ENCODE peak calls at places on chromosomes 1 and 21, in eight cellular contexts. E, T, H, D, J, I, W and V are unnamed samples.

GRCh38 chr1:55443175-55443933 is 228.2 kb upstream of the USP24 start:
- DNase-seq in E (peak), T (peak), H (peak), D (peak), J (peak), I (peak), W (peak), V (peak)

GRCh38 chr1:67100833-67101232 is 33.9 kb downstream of the C1orf141 start:
- DNase-seq in E (no peak), T (no peak), H (no peak), D (no peak), J (no peak), I (no peak), W (no peak), V (no peak)

GRCh38 chr1:151472852-151473731 is 13.8 kb upstream of the POGZ start:
- DNase-seq in E (no peak), T (peak), H (peak), D (no peak), J (peak), I (peak), W (peak), V (peak)

GRCh38 chr1:9399510-9400424 is 107.1 kb downstream of the SPSB1 start:
- DNase-seq in E (no peak), T (peak), H (peak), D (peak), J (no peak), I (no peak), W (no peak), V (no peak)

GRCh38 chr1:231421616-231421970 is 494 bp downstream of the EGLN1 start:
- DNase-seq in E (no peak), T (peak), H (peak), D (no peak), J (peak), I (peak), W (peak), V (peak)

GRCh38 chr1:12505639-12506311 is 112.2 kb downstream of the DHRS3 start:
- DNase-seq in E (no peak), T (no peak), H (no peak), D (no peak), J (no peak), I (no peak), W (no peak), V (no peak)

GRCh38 chr1:180092931-180093650 is 61.6 kb upstream of the QSOX1 start:
- DNase-seq in E (no peak), T (no peak), H (no peak), D (no peak), J (no peak), I (no peak), W (no peak), V (no peak)

GRCh38 chr1:40783001-40783905 is at the start of gene KCNQ4:
- DNase-seq in E (no peak), T (peak), H (no peak), D (no peak), J (peak), I (peak), W (no peak), V (no peak)

GRCh38 chr1:198175418-198176170 is 18.8 kb downstream of the NEK7 start:
- DNase-seq in E (no peak), T (no peak), H (peak), D (no peak), J (no peak), I (no peak), W (no peak), V (peak)

GRCh38 chr21:42836767-42837301 is 42.5 kb downstream of the WDR4 start:
- DNase-seq in E (no peak), T (peak), H (no peak), D (peak), J (no peak), I (no peak), W (no peak), V (no peak)

GRCh38 chr1:93798301-93798700 is 80.7 kb downstream of the DNTTIP2 start:
- DNase-seq in E (no peak), T (no peak), H (peak), D (no peak), J (no peak), I (no peak), W (no peak), V (peak)

GRCh38 chr1:171460018-171460585 is 25.2 kb upstream of the PRRC2C start:
- DNase-seq in E (no peak), T (no peak), H (no peak), D (no peak), J (no peak), I (no peak), W (no peak), V (no peak)

GRCh38 chr1:115609021-115609420 is 32.7 kb upstream of the VANGL1 start:
- DNase-seq in E (no peak), T (no peak), H (no peak), D (no peak), J (no peak), I (no peak), W (peak), V (no peak)

GRCh38 chr1:226975909-226976670 is 36.0 kb downstream of the COQ8A start:
- DNase-seq in E (no peak), T (no peak), H (no peak), D (peak), J (no peak), I (no peak), W (no peak), V (no peak)

GRCh38 chr1:212749924-212750535 is 41.5 kb downstream of the NSL1 start:
- DNase-seq in E (no peak), T (no peak), H (peak), D (no peak), J (no peak), I (no peak), W (peak), V (peak)

GRCh38 chr21:15617968-15618367 is 111.8 kb upstream of the USP25 start:
- DNase-seq in E (no peak), T (no peak), H (peak), D (no peak), J (no peak), I (no peak), W (peak), V (peak)

GRCh38 chr1:107124705-107125104 is 16.1 kb upstream of the NTNG1 start:
- DNase-seq in E (no peak), T (no peak), H (no peak), D (no peak), J (no peak), I (no peak), W (no peak), V (no peak)

GRCh38 chr1:39671793-39672550 is at the start of gene NT5C1A:
- DNase-seq in E (no peak), T (peak), H (no peak), D (no peak), J (peak), I (peak), W (no peak), V (no peak)

GRCh38 chr1:152190589-152190988 is 31.6 kb upstream of the RPTN start:
- DNase-seq in E (no peak), T (no peak), H (peak), D (no peak), J (no peak), I (no peak), W (peak), V (peak)

GRCh38 chr1:54885863-54886723 is 902 bp downstream of the DHCR24 start:
- DNase-seq in E (no peak), T (no peak), H (no peak), D (no peak), J (peak), I (peak), W (peak), V (no peak)

GRCh38 chr1:166988976-166989515 is at the start of gene MAEL:
- DNase-seq in E (no peak), T (no peak), H (no peak), D (no peak), J (no peak), I (no peak), W (no peak), V (no peak)

GRCh38 chr1:231636157-231636556 is 9.6 kb downstream of the DISC1 start:
- DNase-seq in E (no peak), T (no peak), H (peak), D (no peak), J (no peak), I (no peak), W (no peak), V (peak)

GRCh38 chr1:3697810-3698209 is 45.5 kb downstream of the TP73 start:
- DNase-seq in E (no peak), T (no peak), H (no peak), D (no peak), J (no peak), I (peak), W (no peak), V (no peak)

GRCh38 chr1:184745929-184746583 is 8.6 kb downstream of the EDEM3 start:
- DNase-seq in E (no peak), T (no peak), H (no peak), D (no peak), J (no peak), I (no peak), W (no peak), V (no peak)

GRCh38 chr21:26506951-26507350 is 66.1 kb downstream of the CYYR1 start:
- DNase-seq in E (no peak), T (no peak), H (peak), D (no peak), J (no peak), I (no peak), W (peak), V (peak)

GRCh38 chr1:112304612-112305011 is 91.4 kb upstream of the CTTNBP2NL start:
- DNase-seq in E (no peak), T (no peak), H (no peak), D (no peak), J (no peak), I (no peak), W (no peak), V (no peak)

GRCh38 chr1:47231314-47232186 is 475 bp downstream of the TAL1 start:
- DNase-seq in E (no peak), T (no peak), H (peak), D (no peak), J (no peak), I (no peak), W (peak), V (peak)

GRCh38 chr21:32844653-32845443 is 73.3 kb upstream of the PAXBP1 start:
- DNase-seq in E (peak), T (no peak), H (peak), D (no peak), J (no peak), I (no peak), W (peak), V (peak)

DNA sequence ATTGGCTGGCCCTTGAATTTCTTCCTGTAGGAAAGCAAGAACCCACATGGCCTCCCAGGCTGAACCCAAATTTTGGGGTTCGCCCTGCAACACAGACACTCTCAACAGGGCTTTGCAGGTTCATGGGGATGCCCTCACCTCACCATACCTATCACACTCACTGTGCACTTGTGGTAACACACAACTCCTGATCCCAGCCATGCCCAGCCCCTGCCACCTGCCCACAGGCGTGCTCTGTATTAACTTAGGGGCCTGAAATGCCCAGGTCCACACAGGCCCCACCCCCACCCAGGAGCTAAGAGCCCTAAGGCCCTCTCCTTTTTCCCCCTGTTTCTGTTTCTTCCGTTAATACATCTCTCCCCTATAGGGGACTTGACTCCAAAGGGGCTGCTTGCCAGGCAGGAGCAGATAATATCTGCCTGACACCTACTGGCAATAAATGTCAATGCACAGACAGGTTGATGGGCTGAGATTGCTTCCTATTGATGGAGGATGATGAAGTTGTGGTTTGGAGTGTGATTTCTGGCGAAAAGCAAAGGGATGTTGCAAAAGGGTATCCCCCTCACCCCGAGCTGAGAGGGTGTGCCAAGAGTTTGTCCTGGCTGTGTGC is 171.5 kb downstream of the AJAP1 start:
- DNase-seq in E (no peak), T (no peak), H (no peak), D (no peak), J (no peak), I (no peak), W (no peak), V (peak)
- TF ChIP-seq CTCF in E (no peak), T (peak), H (no peak), D (no peak), J (no peak), I (no peak), W (peak), V (peak)

GRCh38 chr1:193549067-193549466 is 362.7 kb upstream of the B3GALT2 start:
- DNase-seq in E (no peak), T (no peak), H (no peak), D (no peak), J (no peak), I (no peak), W (no peak), V (no peak)
- H3K4me3 ChIP-seq in E (no peak), T (no peak), H (no peak), D (no peak), J (no peak), I (no peak), W (no peak), V (no peak)

GRCh38 chr1:118247593-118247992 is 62.6 kb upstream of the SPAG17 start:
- DNase-seq in E (no peak), T (no peak), H (no peak), D (no peak), J (no peak), I (peak), W (peak), V (peak)
- TF ChIP-seq CTCF in E (no peak), T (peak), H (peak), D (no peak), J (no peak), I (peak), W (peak), V (peak)

GRCh38 chr1:114289321-114289720 is 135.7 kb upstream of the SYT6 start:
- DNase-seq in E (no peak), T (no peak), H (no peak), D (no peak), J (no peak), I (no peak), W (no peak), V (no peak)

GRCh38 chr1:114286960-114287359 is 133.3 kb upstream of the SYT6 start:
- DNase-seq in E (no peak), T (no peak), H (no peak), D (no peak), J (no peak), I (no peak), W (no peak), V (no peak)

GRCh38 chr1:114295321-114295720 is 141.7 kb upstream of the SYT6 start:
- DNase-seq in E (no peak), T (no peak), H (no peak), D (no peak), J (no peak), I (no peak), W (no peak), V (no peak)

GRCh38 chr1:114296413-114296812 is 142.7 kb upstream of the SYT6 start:
- DNase-seq in E (no peak), T (no peak), H (no peak), D (no peak), J (no peak), I (no peak), W (no peak), V (no peak)

GRCh38 chr1:114292194-114292593 is 138.5 kb upstream of the SYT6 start:
- DNase-seq in E (no peak), T (no peak), H (no peak), D (no peak), J (no peak), I (no peak), W (no peak), V (no peak)
- H3K4me3 ChIP-seq in E (no peak), T (no peak), H (no peak), D (no peak), J (no peak), I (no peak), W (no peak), V (no peak)

GRCh38 chr1:70896224-70896623 is 151.4 kb downstream of the PTGER3 start:
- DNase-seq in E (no peak), T (no peak), H (no peak), D (no peak), J (no peak), I (no peak), W (no peak), V (peak)
- TF ChIP-seq CTCF in E (no peak), T (no peak), H (no peak), D (no peak), J (no peak), I (no peak), W (peak), V (peak)